ENCODE peak calls at places on chromosomes 11 and 22, in nine cellular contexts. A is activated naive CD4-positive, alpha-beta T cell treated with anti-CD3 and anti-CD28 coated beads, Interleukin-2, amount 10 ng/mL, durations not matched to agents 7 days and 5 days; P is naive thymus-derived CD8-positive, alpha-beta T cell; X is kidney; K is NCI-H345; B is lower leg skin; H is Kasumi-1; J is amniotic stem cell; L is PC-3. Q is an unnamed sample.

GRCh38 chr11:122002047-122002446 is 114.0 kb downstream of the BLID start:
- DNase-seq in A (no peak), P (no peak), X (no peak), K (no peak), B (no peak), H (no peak), J (no peak), L (no peak), Q (no peak)

GRCh38 chr11:118918686-118919280 is 6.9 kb downstream of the BCL9L start:
- DNase-seq in A (peak), P (no peak), X (peak), K (no peak), B (peak), H (no peak), J (no peak), L (no peak), Q (no peak)

GRCh38 chr22:20974336-20974955 is 7.4 kb downstream of the AIFM3 start:
- DNase-seq in A (no peak), P (no peak), X (no peak), K (no peak), B (no peak), H (no peak), J (no peak), L (no peak), Q (no peak)

GRCh38 chr11:11620966-11621880 is 582 bp downstream of the GALNT18 start:
- DNase-seq in A (peak), P (no peak), X (peak), K (peak), B (no peak), H (peak), J (no peak), L (peak), Q (no peak)

GRCh38 chr22:32850591-32851517 is 49.3 kb downstream of the TIMP3 start:
- DNase-seq in A (no peak), P (no peak), X (no peak), K (no peak), B (peak), H (no peak), J (no peak), L (no peak), Q (no peak)

GRCh38 chr22:20239063-20239950 is 28.8 kb downstream of the RTN4R start:
- DNase-seq in A (no peak), P (no peak), X (no peak), K (no peak), B (no peak), H (peak), J (no peak), L (no peak), Q (no peak)

GRCh38 chr11:65786008-65786785 is 666 bp upstream of the OVOL1 start:
- DNase-seq in A (no peak), P (no peak), X (peak), K (no peak), B (no peak), H (no peak), J (no peak), L (no peak), Q (no peak)

GRCh38 chr11:75078233-75078632 is 18.4 kb downstream of the OR2AT4 start:
- DNase-seq in A (no peak), P (no peak), X (no peak), K (no peak), B (no peak), H (no peak), J (no peak), L (peak), Q (no peak)

GRCh38 chr11:65102142-65103095 is 6.4 kb downstream of the VPS51 start:
- DNase-seq in A (no peak), P (no peak), X (no peak), K (no peak), B (no peak), H (no peak), J (no peak), L (no peak), Q (no peak)

GRCh38 chr11:103112364-103112763 is 3.1 kb downstream of the DYNC2H1 start:
- DNase-seq in A (no peak), P (no peak), X (no peak), K (no peak), B (no peak), H (no peak), J (no peak), L (no peak), Q (no peak)

GRCh38 chr11:129798212-129798611 is 17.4 kb upstream of the TMEM45B start:
- DNase-seq in A (no peak), P (no peak), X (no peak), K (no peak), B (no peak), H (no peak), J (no peak), L (no peak), Q (no peak)

GRCh38 chr22:20885557-20886323 is 26.9 kb downstream of the SNAP29 start:
- DNase-seq in A (peak), P (peak), X (peak), K (peak), B (peak), H (peak), J (peak), L (peak), Q (peak)

GRCh38 chr11:17161515-17161914 is 46.3 kb downstream of the PIK3C2A start:
- DNase-seq in A (no peak), P (no peak), X (no peak), K (no peak), B (no peak), H (peak), J (no peak), L (no peak), Q (no peak)

GRCh38 chr22:45224331-45224730 is 16.4 kb downstream of the KIAA0930 start:
- DNase-seq in A (no peak), P (no peak), X (no peak), K (no peak), B (no peak), H (no peak), J (no peak), L (no peak), Q (no peak)

GRCh38 chr11:131928992-131929391 is 558.6 kb downstream of the NTM start:
- DNase-seq in A (no peak), P (no peak), X (no peak), K (no peak), B (no peak), H (no peak), J (no peak), L (no peak), Q (no peak)